ENCODE peak calls at places on chromosomes 2 and 18, in five cellular contexts. Z is fibroblast of lung, H is HCT116, I is endothelial cell of umbilical vein, D is MM.1S. L is an unnamed sample.

GRCh38 chr2:16031055-16031847 is 90.9 kb downstream of the MYCN start:
- DNase-seq in Z (no peak), H (no peak), I (no peak), D (no peak), L (no peak)

GRCh38 chr2:100056478-100056877 is 85.9 kb downstream of the AFF3 start:
- DNase-seq in Z (peak; percentile 3), H (no peak), I (no peak), D (no peak), L (peak; percentile 75)

GRCh38 chr2:234136461-234136860 is 86.0 kb downstream of the SPP2 start:
- DNase-seq in Z (peak; percentile 54), H (no peak), I (no peak), D (peak; percentile 39), L (no peak)

GRCh38 chr18:23542471-23542870 is 39.2 kb downstream of the RMC1 start:
- DNase-seq in Z (peak; percentile 74), H (no peak), I (no peak), D (no peak), L (no peak)

GRCh38 chr18:7334973-7335568 is 104.2 kb downstream of the LRRC30 start:
- DNase-seq in Z (no peak), H (no peak), I (no peak), D (no peak), L (no peak)

GRCh38 chr18:58584219-58585127 is 44.4 kb downstream of the ALPK2 start:
- DNase-seq in Z (peak; percentile 90), H (no peak), I (no peak), D (no peak), L (peak; percentile 67)

GRCh38 chr2:155895016-155895415 is 437.5 kb downstream of the NR4A2 start:
- DNase-seq in Z (peak; percentile 51), H (no peak), I (no peak), D (no peak), L (peak; percentile 47)

GRCh38 chr2:19787134-19787533 is 114.6 kb downstream of the TTC32 start:
- DNase-seq in Z (no peak), H (no peak), I (no peak), D (no peak), L (no peak)

GRCh38 chr2:197045115-197045514 is 118.6 kb upstream of the PGAP1 start:
- DNase-seq in Z (no peak), H (no peak), I (no peak), D (no peak), L (no peak)

GRCh38 chr2:96663829-96664228 is 21.3 kb downstream of the FER1L5 start:
- DNase-seq in Z (no peak), H (no peak), I (no peak), D (no peak), L (no peak)

GRCh38 chr2:171615071-171615470 is 72.2 kb upstream of the DYNC1I2 start:
- DNase-seq in Z (peak; percentile 33), H (no peak), I (no peak), D (no peak), L (peak; percentile 15)

GRCh38 chr2:120710256-120710655 is 25.4 kb upstream of the GLI2 start:
- DNase-seq in Z (peak; percentile 87), H (no peak), I (no peak), D (no peak), L (peak; percentile 38)

GRCh38 chr18:48319796-48320638 is 89.2 kb downstream of the ZBTB7C start:
- DNase-seq in Z (peak; percentile 67), H (no peak), I (no peak), D (no peak), L (peak; percentile 31)

GRCh38 chr2:45938649-45939511 is 287.4 kb downstream of the PRKCE start:
- DNase-seq in Z (peak; percentile 96), H (peak; percentile 92), I (peak; percentile 86), D (no peak), L (peak; percentile 97)

GRCh38 chr18:74131124-74131523 is 16.5 kb downstream of the FBXO15 start:
- DNase-seq in Z (no peak), H (no peak), I (no peak), D (no peak), L (no peak)

GRCh38 chr2:7225848-7226247 is 308.6 kb downstream of the RNF144A start:
- DNase-seq in Z (no peak), H (no peak), I (no peak), D (no peak), L (no peak)

GRCh38 chr2:54534191-54534590 is 78.1 kb downstream of the SPTBN1 start:
- DNase-seq in Z (no peak), H (no peak), I (no peak), D (no peak), L (no peak)

GRCh38 chr2:69272803-69273471 is 114.1 kb downstream of the GFPT1 start:
- DNase-seq in Z (no peak), H (no peak), I (peak; percentile 35), D (no peak), L (no peak)

GRCh38 chr18:21275645-21276044 is 33.6 kb downstream of the GREB1L start:
- DNase-seq in Z (no peak), H (no peak), I (no peak), D (no peak), L (no peak)

GRCh38 chr18:1760901-1761300 is 810.4 kb downstream of the METTL4 start:
- DNase-seq in Z (peak; percentile 15), H (no peak), I (no peak), D (no peak), L (no peak)

GRCh38 chr2:138502253-138503086 is 900 bp downstream of the SPOPL start:
- DNase-seq in Z (peak; percentile 10), H (no peak), I (no peak), D (peak; percentile 25), L (peak; percentile 50)

GRCh38 chr2:16277117-16277516 is 336.8 kb downstream of the MYCN start:
- DNase-seq in Z (no peak), H (no peak), I (no peak), D (no peak), L (no peak)

GRCh38 chr2:172655091-172655837 is 80.4 kb upstream of the RAPGEF4 start:
- DNase-seq in Z (peak; percentile 95), H (no peak), I (peak; percentile 11), D (no peak), L (peak; percentile 66)

GRCh38 chr2:1742680-1743395 is 1.5 kb downstream of the PXDN start:
- DNase-seq in Z (peak; percentile 94), H (no peak), I (peak; percentile 88), D (no peak), L (peak; percentile 93)

GRCh38 chr18:42758851-42759250 is 356.6 kb downstream of the RIT2 start:
- DNase-seq in Z (peak; percentile 50), H (no peak), I (no peak), D (no peak), L (no peak)

GRCh38 chr18:32920796-32921787 is 148.3 kb upstream of the KLHL14 start:
- DNase-seq in Z (peak; percentile 98), H (no peak), I (peak; percentile 89), D (no peak), L (peak; percentile 88)

GRCh38 chr18:59547691-59548182 is 149.5 kb downstream of the CCBE1 start:
- DNase-seq in Z (peak; percentile 92), H (no peak), I (no peak), D (peak; percentile 75), L (no peak)

GRCh38 chr2:7692657-7693161 is 775.5 kb downstream of the RNF144A start:
- DNase-seq in Z (peak; percentile 88), H (no peak), I (no peak), D (no peak), L (peak; percentile 95)

GRCh38 chr2:142190805-142191204 is 60.0 kb upstream of the LRP1B start:
- DNase-seq in Z (peak; percentile 52), H (no peak), I (peak; percentile 84), D (no peak), L (peak; percentile 63)

GRCh38 chr2:221529177-221529942 is 42.7 kb downstream of the EPHA4 start:
- DNase-seq in Z (no peak), H (no peak), I (peak; percentile 69), D (no peak), L (no peak)

GRCh38 chr2:199865905-199866304 is 14.9 kb upstream of the FTCDNL1 start:
- DNase-seq in Z (no peak), H (no peak), I (no peak), D (no peak), L (no peak)

DNA sequence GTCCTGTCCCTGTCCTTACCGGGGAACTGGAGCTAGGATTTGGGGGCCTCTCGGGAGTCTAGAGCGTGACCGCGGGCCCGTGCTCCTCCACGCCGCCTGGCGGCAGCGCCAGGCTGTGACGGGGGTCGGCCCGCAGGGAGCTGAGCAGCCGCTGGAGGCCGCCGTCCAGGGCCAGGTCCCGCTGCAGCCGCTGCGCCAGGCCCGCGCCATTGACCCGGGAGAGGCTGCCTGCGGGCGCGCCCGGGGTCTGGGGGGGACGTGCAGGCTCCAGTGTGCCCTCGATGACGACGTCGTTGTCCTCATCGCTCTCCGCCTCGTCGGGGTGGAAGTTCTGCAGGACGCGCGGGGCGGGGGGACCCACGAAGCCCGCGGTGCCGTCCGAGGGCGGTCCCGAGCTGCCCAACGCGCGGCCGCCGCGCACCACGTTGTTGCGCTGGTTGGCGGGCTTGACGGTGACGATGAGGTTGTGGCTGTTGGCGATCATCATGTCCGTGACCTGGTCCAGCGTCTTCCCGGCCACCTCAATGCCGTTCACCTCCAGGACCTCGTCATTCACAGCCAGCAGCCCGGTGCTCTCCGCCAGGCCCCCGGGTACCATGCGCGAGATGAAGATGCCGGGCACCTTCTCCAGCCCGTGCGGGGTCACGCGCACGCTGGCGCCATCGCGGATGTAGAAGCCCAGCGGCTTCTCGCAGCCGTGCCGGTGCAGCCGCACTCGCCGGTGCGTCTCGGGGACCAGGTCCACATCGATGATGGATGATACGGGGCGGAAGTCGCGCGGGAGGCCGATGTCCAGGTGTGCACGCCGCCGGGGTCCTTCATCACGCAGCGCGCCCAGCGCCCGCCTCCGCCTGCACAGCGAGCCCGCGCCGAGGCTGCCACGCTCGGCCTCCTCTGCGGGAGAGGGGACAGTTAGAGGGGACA is 50.9 kb downstream of the ADNP2 start:
- DNase-seq in Z (no peak), H (no peak), I (peak; percentile 29), D (no peak), L (peak; percentile 18)
- H3K9ac ChIP-seq in Z (no peak overlapping the region), H (no peak overlapping the region), I (no peak overlapping the region), D (no peak overlapping the region), L (peak overlapping the region; percentile 16)

DNA sequence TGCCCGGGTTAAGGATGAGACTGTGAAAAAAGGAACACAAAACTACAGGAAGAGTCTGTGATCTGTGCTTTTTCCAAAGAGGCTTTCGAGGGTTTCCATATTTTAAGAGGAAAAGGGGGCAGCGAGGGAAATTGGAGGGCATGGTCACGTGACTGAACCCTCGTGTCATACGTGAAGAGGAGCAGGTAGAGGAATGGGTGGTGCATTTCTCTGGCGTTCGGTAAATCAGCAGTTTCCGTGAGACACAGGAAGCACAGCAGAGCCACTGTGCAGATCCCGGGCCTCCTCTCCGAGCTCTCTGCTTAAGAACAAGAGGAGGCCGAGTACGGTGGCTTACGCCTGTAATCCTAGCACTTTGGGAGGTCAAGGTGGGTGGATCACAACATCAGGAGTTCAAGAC is 219.7 kb downstream of the NDUFA10 start:
- DNase-seq in Z (no peak), H (no peak), I (no peak), D (no peak), L (no peak)
- H3K9me3 ChIP-seq in Z (no peaks in the 10 kb centered on the region), H (no peaks in the 10 kb centered on the region), I (no peaks in the 10 kb centered on the region), D (no peaks in the 10 kb centered on the region), L (peaks cover 3% of the 10 kb centered on the region)

DNA sequence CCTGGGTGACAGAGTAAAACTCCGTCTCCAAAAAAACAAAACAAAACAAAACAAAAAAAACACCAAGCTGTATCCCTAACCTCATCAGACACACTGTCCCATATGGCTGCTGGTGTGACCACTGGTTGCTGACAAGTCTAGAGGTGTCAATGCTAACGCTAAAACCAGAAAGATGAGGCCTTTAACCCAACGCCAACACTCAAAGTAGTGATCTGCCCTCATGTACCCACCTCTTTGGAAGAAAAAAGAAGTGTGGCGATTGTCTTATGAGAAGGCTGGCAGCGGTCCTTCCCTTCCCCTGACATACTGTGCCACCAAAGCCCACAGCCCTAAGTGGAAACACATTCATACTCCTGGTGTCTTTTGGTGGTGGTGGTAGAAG is 9.9 kb downstream of the SERTAD2 start:
- DNase-seq in Z (no peak), H (no peak), I (no peak), D (no peak), L (no peak)
- H3K4me1 ChIP-seq in Z (peaks cover 14% of the 10 kb centered on the region), H (peaks cover 70% of the 10 kb centered on the region), I (peaks cover 29% of the 10 kb centered on the region), D (peaks cover 56% of the 10 kb centered on the region), L (peaks cover 70% of the 10 kb centered on the region)

GRCh38 chr2:181457121-181457740 is at the start of gene ITGA4:
- DNase-seq in Z (peak; percentile 76), H (no peak), I (peak; percentile 47), D (peak; percentile 93), L (peak; percentile 94)
- H3K9ac ChIP-seq in Z (peak within 1 kb of the TSS; percentile 76), H (no peak within 1 kb of the TSS), I (no peak within 1 kb of the TSS), D (peak within 1 kb of the TSS; percentile 90), L (peak within 1 kb of the TSS; percentile 75)